ENCODE peak calls at places on chromosomes 4 and X, in five cellular contexts. E is IMR-90, F is SK-N-SH, L is K562, S is HepG2. Q is an unnamed sample.

GRCh38 chrX:147900349-147900748 is 11.4 kb upstream of the FMR1 start:
- DNase-seq in E (no peak), F (no peak), L (no peak), S (peak), Q (no peak)

GRCh38 chrX:21683910-21684309 is 25.8 kb upstream of the KLHL34 start:
- DNase-seq in E (peak), F (no peak), L (no peak), S (no peak), Q (no peak)

GRCh38 chr4:38948551-38948950 is 80.9 kb downstream of the FAM114A1 start:
- DNase-seq in E (peak), F (no peak), L (no peak), S (no peak), Q (no peak)

GRCh38 chr4:38036548-38036947 is 76.3 kb downstream of the PTTG2 start:
- DNase-seq in E (no peak), F (no peak), L (no peak), S (no peak), Q (no peak)

GRCh38 chr4:96293806-96294205 is 453.9 kb downstream of the PDHA2 start:
- DNase-seq in E (no peak), F (no peak), L (no peak), S (no peak), Q (no peak)

GRCh38 chr4:1400861-1401408 is 5.3 kb downstream of the NKX1-1 start:
- DNase-seq in E (no peak), F (peak), L (no peak), S (no peak), Q (no peak)

GRCh38 chr4:165779950-165780670 is 92.9 kb upstream of the TLL1 start:
- DNase-seq in E (no peak), F (no peak), L (no peak), S (no peak), Q (no peak)

GRCh38 chrX:1542994-1543725 is 6.2 kb upstream of the P2RY8 start:
- DNase-seq in E (no peak), F (no peak), L (no peak), S (no peak), Q (no peak)

GRCh38 chr4:5756271-5756670 is 45.3 kb downstream of the EVC start:
- DNase-seq in E (no peak), F (no peak), L (no peak), S (no peak), Q (no peak)

GRCh38 chr4:15413010-15413622 is 14.7 kb upstream of the C1QTNF7 start:
- DNase-seq in E (no peak), F (no peak), L (no peak), S (no peak), Q (no peak)

GRCh38 chr4:101933855-101934254 is 143.3 kb downstream of the BANK1 start:
- DNase-seq in E (no peak), F (peak), L (no peak), S (no peak), Q (no peak)

GRCh38 chr4:182062936-182063335 is 180.3 kb upstream of the TENM3 start:
- DNase-seq in E (peak), F (no peak), L (no peak), S (no peak), Q (no peak)

GRCh38 chrX:53831662-53832635 is 145.4 kb upstream of the HUWE1 start:
- DNase-seq in E (peak), F (peak), L (peak), S (peak), Q (peak)

GRCh38 chr4:159937595-159937994 is 834.7 kb downstream of the RAPGEF2 start:
- DNase-seq in E (no peak), F (no peak), L (no peak), S (no peak), Q (no peak)

GRCh38 chr4:173169178-173169427 is 492 bp downstream of the GALNT7 start:
- DNase-seq in E (no peak), F (no peak), L (no peak), S (no peak), Q (no peak)

GRCh38 chr4:6076391-6076790 is 58.2 kb upstream of the C4orf50 start:
- DNase-seq in E (no peak), F (peak), L (peak), S (no peak), Q (no peak)

GRCh38 chrX:72041901-72042859 is 89.5 kb downstream of the RTL5 start:
- DNase-seq in E (peak), F (no peak), L (no peak), S (no peak), Q (no peak)

DNA sequence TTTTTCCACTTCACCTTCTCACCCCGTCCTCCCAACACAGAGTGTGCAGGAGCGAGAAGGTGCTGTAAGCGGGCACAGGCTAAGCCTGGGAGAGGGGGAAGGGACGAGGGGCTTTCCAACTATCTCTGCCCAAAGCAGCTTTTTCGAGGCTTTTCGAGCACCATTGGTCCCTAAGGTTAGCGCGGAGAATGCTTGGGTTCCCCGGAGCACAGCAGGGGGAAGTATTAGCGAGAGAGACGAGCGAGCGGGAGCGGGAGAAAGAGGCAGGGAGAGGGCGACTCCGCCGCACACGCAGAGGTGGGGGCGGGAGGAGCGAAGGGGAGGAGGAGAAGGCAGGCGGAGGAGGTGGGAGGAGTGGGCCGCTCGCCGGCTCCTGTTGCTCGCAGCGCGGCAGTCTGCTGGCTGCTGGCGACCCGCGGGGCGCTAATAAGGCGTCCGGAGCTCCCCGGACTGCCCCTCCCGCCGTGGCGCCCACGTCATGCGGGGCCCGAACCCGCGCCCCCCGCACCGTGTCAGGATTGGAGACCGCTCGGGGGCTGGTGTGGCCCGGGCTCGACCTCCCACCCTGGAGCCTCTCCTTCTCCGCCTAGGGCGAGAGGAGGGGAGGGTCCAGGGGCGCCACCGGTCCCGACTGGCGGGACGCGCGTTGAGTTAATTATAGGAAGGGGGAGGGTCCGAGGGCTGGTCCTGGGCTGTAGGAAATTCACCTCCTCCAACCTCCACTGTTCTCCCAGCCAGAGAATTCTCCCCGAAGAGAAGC is at the start of gene ADAMTS3:
- DNase-seq in E (peak), F (peak), L (peak), S (no peak), Q (no peak)
- TF ChIP-seq MXI1 in E (no peak), F (peak), L (peak), S (no peak), Q (no peak)

GRCh38 chr4:89121711-89122387 is 10.5 kb downstream of the TIGD2 start:
- DNase-seq in E (no peak), F (no peak), L (no peak), S (peak), Q (no peak)
- H2AFZ ChIP-seq in E (no peak), F (no peak), L (peak), S (no peak), Q (no peak)

GRCh38 chr4:139550724-139551429 is 5.1 kb downstream of the SETD7 start:
- DNase-seq in E (peak), F (no peak), L (no peak), S (no peak), Q (no peak)
- TF ChIP-seq MXI1 in E (no peak), F (no peak), L (no peak), S (no peak), Q (no peak)

GRCh38 chr4:116930329-116930728 is 155.0 kb downstream of the TRAM1L1 start:
- DNase-seq in E (no peak), F (no peak), L (no peak), S (no peak), Q (no peak)

GRCh38 chr4:116925900-116926457 is 159.4 kb downstream of the TRAM1L1 start:
- DNase-seq in E (no peak), F (peak), L (no peak), S (no peak), Q (no peak)

GRCh38 chr4:116923389-116923788 is 162.0 kb downstream of the TRAM1L1 start:
- DNase-seq in E (no peak), F (no peak), L (no peak), S (no peak), Q (no peak)

GRCh38 chr4:116926631-116927295 is 158.6 kb downstream of the TRAM1L1 start:
- DNase-seq in E (no peak), F (no peak), L (no peak), S (no peak), Q (no peak)
- H2AFZ ChIP-seq in E (no peak), F (no peak), L (no peak), S (no peak), Q (no peak)

GRCh38 chr4:78205601-78206000 is 148.5 kb downstream of the FRAS1 start:
- DNase-seq in E (no peak), F (peak), L (no peak), S (peak), Q (no peak)
- TF ChIP-seq MXI1 in E (no peak), F (no peak), L (no peak), S (no peak), Q (no peak)

GRCh38 chr4:111736516-111736915 is 408.7 kb upstream of the FAM241A start:
- DNase-seq in E (no peak), F (no peak), L (no peak), S (no peak), Q (no peak)
- H2AFZ ChIP-seq in E (no peak), F (no peak), L (no peak), S (no peak), Q (no peak)

Q was measured in GM12878.